ENCODE peak calls at places on chromosomes 1 and 21, in eight cellular contexts. J is memory B cell; C is non-pigmented ciliary epithelial cell; I is NCI-H774; X is M059J; Y is HuH-7; D is KG1; V is stimulated activated CD4-positive, alpha-beta T cell treated with anti-CD3 and anti-CD28 coated beads, Interleukin-12 subunit alpha, Interleukin-12 subunit beta, amount 100 ng/mL, for 48 hours. P is an unnamed sample.

GRCh38 chr1:33005117-33005811 is 31.4 kb downstream of the AK2 start:
- DNase-seq in J (no peak), V (no peak), Y (no peak), I (no peak), C (no peak), X (no peak), D (no peak), P (no peak)

GRCh38 chr1:44377925-44378784 is 23.1 kb upstream of the ERI3 start:
- DNase-seq in Y (peak), D (peak), V (peak), I (peak), J (no peak), X (peak), C (peak), P (no peak)

GRCh38 chr1:58143972-58144752 is 402.4 kb downstream of the OMA1 start:
- DNase-seq in I (no peak), V (no peak), Y (no peak), X (no peak), C (no peak), J (no peak), D (no peak), P (peak)

GRCh38 chr1:1732381-1732780 is 8.2 kb upstream of the CDK11A start:
- DNase-seq in D (no peak), J (no peak), I (no peak), X (no peak), V (no peak), Y (no peak), C (no peak), P (no peak)

GRCh38 chr1:227424159-227424680 is 105.9 kb upstream of the CDC42BPA start:
- DNase-seq in C (no peak), J (no peak), D (no peak), V (no peak), I (no peak), Y (no peak), X (peak), P (no peak)

GRCh38 chr1:7341145-7341900 is 429.8 kb upstream of the VAMP3 start:
- DNase-seq in J (no peak), D (no peak), Y (no peak), C (no peak), I (no peak), V (no peak), X (no peak), P (no peak)

GRCh38 chr1:169858467-169858866 is 35.2 kb downstream of the SCYL3 start:
- DNase-seq in V (no peak), J (no peak), I (no peak), Y (no peak), X (peak), D (no peak), C (no peak), P (no peak)

GRCh38 chr1:51960262-51960661 is 30.2 kb downstream of the RAB3B start:
- DNase-seq in C (no peak), D (no peak), Y (peak), V (no peak), I (no peak), X (no peak), J (no peak), P (no peak)

GRCh38 chr21:46357684-46358425 is 33.9 kb downstream of the PCNT start:
- DNase-seq in V (no peak), J (no peak), D (no peak), X (no peak), I (no peak), C (no peak), Y (no peak), P (no peak)

GRCh38 chr1:165050246-165050645 is 306.3 kb downstream of the LMX1A start:
- DNase-seq in D (no peak), I (no peak), C (no peak), V (no peak), Y (no peak), J (no peak), X (no peak), P (no peak)

GRCh38 chr1:232704694-232705680 is 75.1 kb upstream of the SIPA1L2 start:
- DNase-seq in C (peak), D (no peak), Y (peak), X (peak), V (no peak), J (no peak), I (peak), P (peak)

GRCh38 chr21:37207441-37208009 is 59.6 kb downstream of the VPS26C start:
- DNase-seq in C (no peak), I (no peak), Y (no peak), V (no peak), J (no peak), X (peak), D (peak), P (no peak)

GRCh38 chr1:178232949-178233348 is 139.0 kb downstream of the RASAL2 start:
- DNase-seq in C (peak), Y (no peak), D (no peak), V (no peak), I (no peak), J (no peak), X (peak), P (no peak)

GRCh38 chr1:9590945-9591668 is 2.4 kb downstream of the TMEM201 start:
- DNase-seq in V (no peak), I (no peak), Y (no peak), X (no peak), J (no peak), C (no peak), D (no peak), P (no peak)

GRCh38 chr1:104132386-104132973 is 382.8 kb downstream of the AMY1C start:
- DNase-seq in J (no peak), D (no peak), I (peak), Y (peak), C (peak), X (peak), V (no peak), P (peak)

GRCh38 chr1:56526571-56527174 is 52.7 kb downstream of the PLPP3 start:
- DNase-seq in C (no peak), V (no peak), I (no peak), J (peak), D (no peak), X (peak), Y (no peak), P (no peak)

GRCh38 chr1:19770436-19771190 is 29.1 kb downstream of the TMCO4 start:
- DNase-seq in I (no peak), C (no peak), Y (no peak), X (no peak), J (no peak), V (no peak), D (no peak), P (no peak)

GRCh38 chr21:32256873-32257620 is 21.8 kb downstream of the MIS18A start:
- DNase-seq in J (no peak), X (peak), Y (no peak), I (peak), V (no peak), C (peak), D (no peak), P (peak)

GRCh38 chr1:67451815-67452214 is 21.6 kb upstream of the SERBP1 start:
- DNase-seq in J (no peak), Y (no peak), C (no peak), D (no peak), V (no peak), I (no peak), X (no peak), P (no peak)

GRCh38 chr1:171852273-171852672 is 11.0 kb downstream of the DNM3 start:
- DNase-seq in C (no peak), V (no peak), I (no peak), Y (no peak), J (no peak), D (no peak), X (peak), P (no peak)

GRCh38 chr1:88768816-88769215 is 84.7 kb downstream of the PKN2 start:
- DNase-seq in V (no peak), J (no peak), I (no peak), C (no peak), D (no peak), Y (no peak), X (no peak), P (no peak)

GRCh38 chr1:234170622-234171021 is 202.6 kb upstream of the COA6 start:
- DNase-seq in J (no peak), Y (no peak), D (no peak), V (no peak), C (no peak), X (peak), I (no peak), P (no peak)

GRCh38 chr1:114122891-114123621 is 30.6 kb downstream of the SYT6 start:
- DNase-seq in Y (no peak), V (no peak), C (no peak), X (peak), D (no peak), J (no peak), I (no peak), P (no peak)

GRCh38 chr1:231750296-231750695 is 123.7 kb downstream of the DISC1 start:
- DNase-seq in I (no peak), C (no peak), V (no peak), X (no peak), D (no peak), J (no peak), Y (no peak), P (no peak)

GRCh38 chr1:207847116-207847515 is 63.8 kb downstream of the CD34 start:
- DNase-seq in C (no peak), J (no peak), Y (no peak), X (peak), D (no peak), I (no peak), V (no peak), P (no peak)

GRCh38 chr1:92317836-92318493 is 19.1 kb downstream of the RPAP2 start:
- DNase-seq in Y (no peak), X (no peak), C (no peak), J (no peak), D (no peak), V (no peak), I (no peak), P (no peak)

GRCh38 chr1:66175107-66175506 is 358.8 kb upstream of the SGIP1 start:
- DNase-seq in X (no peak), V (no peak), Y (no peak), C (no peak), I (no peak), J (no peak), D (no peak), P (peak)

GRCh38 chr1:196105901-196106300 is 502.3 kb downstream of the KCNT2 start:
- DNase-seq in D (no peak), J (no peak), X (no peak), C (no peak), V (no peak), I (no peak), Y (no peak), P (no peak)

GRCh38 chr1:7401814-7402547 is 369.1 kb upstream of the VAMP3 start:
- DNase-seq in J (no peak), I (no peak), C (peak), X (peak), V (no peak), D (no peak), Y (no peak), P (no peak)

GRCh38 chr1:222552882-222553281 is 5.0 kb upstream of the HHIPL2 start:
- DNase-seq in J (no peak), V (no peak), I (no peak), X (no peak), C (no peak), Y (no peak), D (no peak), P (no peak)

GRCh38 chr21:41924355-41924754 is 29.5 kb downstream of the C2CD2 start:
- DNase-seq in Y (no peak), X (no peak), J (no peak), I (no peak), C (no peak), V (no peak), D (no peak), P (no peak)

GRCh38 chr1:25072461-25072860 is 142.4 kb upstream of the RUNX3 start:
- DNase-seq in V (no peak), I (no peak), J (no peak), D (no peak), X (no peak), C (no peak), Y (no peak), P (no peak)

P was measured in NCI-H2081 treated with DMSO at 0.1 percent for 48 hours.